ENCODE peak calls at places on chromosomes 3 and 15, in nine cellular contexts. V is HepG2, R is A549, U is K562, K is GM23338, S is HCT116, Y is SK-N-SH, T is HL-60, I is GM12878. H is an unnamed sample.

GRCh38 chr3:160006282-160007163 is 17.9 kb downstream of the IL12A start:
- DNase-seq in V (peak), R (peak), U (peak), K (peak), S (peak), Y (peak), T (peak), I (no peak), H (peak)

GRCh38 chr3:65912647-65913046 is 126.1 kb downstream of the MAGI1 start:
- DNase-seq in V (no peak), R (no peak), U (no peak), K (no peak), S (no peak), Y (no peak), T (no peak), I (no peak), H (no peak)

GRCh38 chr3:135081451-135082434 is 286.7 kb downstream of the EPHB1 start:
- DNase-seq in V (no peak), R (no peak), U (no peak), K (no peak), S (no peak), Y (no peak), T (no peak), I (no peak), H (no peak)

GRCh38 chr15:41259546-41260189 is 28.6 kb downstream of the CHP1 start:
- DNase-seq in V (peak), R (peak), U (no peak), K (no peak), S (no peak), Y (no peak), T (no peak), I (no peak), H (no peak)

GRCh38 chr3:195154111-195154791 is 116.7 kb downstream of the XXYLT1 start:
- DNase-seq in V (no peak), R (no peak), U (no peak), K (no peak), S (no peak), Y (no peak), T (no peak), I (no peak), H (no peak)

GRCh38 chr15:37824717-37825382 is 109.6 kb upstream of the TMCO5A start:
- DNase-seq in V (peak), R (peak), U (peak), K (no peak), S (peak), Y (no peak), T (peak), I (no peak), H (peak)

GRCh38 chr3:164190566-164190965 is 887.7 kb downstream of the SI start:
- DNase-seq in V (no peak), R (no peak), U (no peak), K (no peak), S (no peak), Y (no peak), T (no peak), I (no peak), H (no peak)

GRCh38 chr3:49869525-49870126 is at the start of gene CAMKV:
- DNase-seq in V (no peak), R (no peak), U (peak), K (peak), S (no peak), Y (peak), T (no peak), I (no peak), H (no peak)

GRCh38 chr15:46714959-46715358 is 1002.3 kb upstream of the SEMA6D start:
- DNase-seq in V (no peak), R (no peak), U (no peak), K (no peak), S (no peak), Y (no peak), T (no peak), I (no peak), H (no peak)

GRCh38 chr15:80970018-80970657 is 19.5 kb downstream of the MESD start:
- DNase-seq in V (peak), R (peak), U (peak), K (peak), S (peak), Y (peak), T (peak), I (no peak), H (no peak)

GRCh38 chr3:131402391-131403039 is 20.9 kb downstream of the NUDT16 start:
- DNase-seq in V (no peak), R (no peak), U (no peak), K (no peak), S (no peak), Y (no peak), T (peak), I (no peak), H (no peak)

GRCh38 chr15:45118131-45118588 is 4.0 kb downstream of the DUOXA2 start:
- DNase-seq in V (peak), R (peak), U (peak), K (peak), S (peak), Y (peak), T (peak), I (peak), H (peak)

GRCh38 chr3:62046326-62046725 is 327.0 kb downstream of the FEZF2 start:
- DNase-seq in V (no peak), R (no peak), U (no peak), K (no peak), S (no peak), Y (no peak), T (no peak), I (no peak), H (no peak)

GRCh38 chr3:111252795-111253194 is 181.2 kb downstream of the NECTIN3 start:
- DNase-seq in V (no peak), R (peak), U (no peak), K (peak), S (no peak), Y (peak), T (no peak), I (no peak), H (no peak)

GRCh38 chr3:34957707-34958106 is 681.6 kb upstream of the ARPP21 start:
- DNase-seq in V (no peak), R (no peak), U (no peak), K (no peak), S (no peak), Y (no peak), T (peak), I (no peak), H (no peak)

GRCh38 chr15:99174567-99174966 is 69.7 kb downstream of the SYNM start:
- DNase-seq in V (no peak), R (no peak), U (no peak), K (no peak), S (no peak), Y (no peak), T (no peak), I (no peak), H (no peak)

GRCh38 chr15:67383903-67384302 is 129.3 kb downstream of the IQCH start:
- DNase-seq in V (no peak), R (peak), U (no peak), K (no peak), S (no peak), Y (no peak), T (no peak), I (no peak), H (no peak)

GRCh38 chr15:50128266-50128665 is 9.2 kb upstream of the ATP8B4 start:
- DNase-seq in V (no peak), R (peak), U (no peak), K (peak), S (no peak), Y (peak), T (peak), I (no peak), H (no peak)

GRCh38 chr3:83033123-83033522 is 1271.7 kb upstream of the GBE1 start:
- DNase-seq in V (no peak), R (no peak), U (no peak), K (no peak), S (no peak), Y (no peak), T (no peak), I (no peak), H (no peak)

GRCh38 chr3:104437131-104437750 is 929.5 kb upstream of the ALCAM start:
- DNase-seq in V (no peak), R (peak), U (no peak), K (peak), S (peak), Y (no peak), T (no peak), I (no peak), H (no peak)

GRCh38 chr3:170802164-170803151 is 67.5 kb downstream of the RPL22L1 start:
- DNase-seq in V (no peak), R (no peak), U (peak), K (no peak), S (no peak), Y (no peak), T (no peak), I (no peak), H (no peak)

GRCh38 chr3:48788544-48789162 is 59.0 kb downstream of the PRKAR2A start:
- DNase-seq in V (no peak), R (no peak), U (no peak), K (no peak), S (no peak), Y (no peak), T (no peak), I (no peak), H (no peak)

GRCh38 chr15:101063212-101063611 is 144.1 kb downstream of the LRRK1 start:
- DNase-seq in V (no peak), R (no peak), U (no peak), K (no peak), S (no peak), Y (no peak), T (no peak), I (no peak), H (no peak)

GRCh38 chr3:170360476-170360875 is 3.0 kb downstream of the SKIL start:
- DNase-seq in V (no peak), R (peak), U (no peak), K (no peak), S (no peak), Y (no peak), T (no peak), I (no peak), H (no peak)

GRCh38 chr15:56537881-56538280 is 72.9 kb upstream of the MNS1 start:
- DNase-seq in V (no peak), R (no peak), U (no peak), K (no peak), S (no peak), Y (no peak), T (peak), I (no peak), H (no peak)

GRCh38 chr3:10292505-10293419 is at the start of gene GHRL:
- DNase-seq in V (peak), R (no peak), U (peak), K (no peak), S (no peak), Y (no peak), T (peak), I (peak), H (no peak)

GRCh38 chr3:186976802-186977201 is 46.5 kb downstream of the ST6GAL1 start:
- DNase-seq in V (no peak), R (no peak), U (no peak), K (no peak), S (no peak), Y (no peak), T (no peak), I (no peak), H (no peak)

GRCh38 chr3:53846134-53846850 is at the start of the genes CHDH and IL17RB:
- DNase-seq in V (peak), R (peak), U (peak), K (peak), S (peak), Y (peak), T (no peak), I (no peak), H (no peak)

GRCh38 chr15:95486224-95486623 is 844.3 kb upstream of the NR2F2 start:
- DNase-seq in V (no peak), R (no peak), U (no peak), K (no peak), S (no peak), Y (no peak), T (no peak), I (no peak), H (no peak)

GRCh38 chr3:112357888-112358287 is 24.9 kb downstream of the CD200 start:
- DNase-seq in V (no peak), R (no peak), U (no peak), K (no peak), S (no peak), Y (no peak), T (no peak), I (no peak), H (no peak)

GRCh38 chr3:65830948-65831732 is 207.6 kb downstream of the MAGI1 start:
- DNase-seq in V (no peak), R (no peak), U (no peak), K (no peak), S (no peak), Y (no peak), T (no peak), I (no peak), H (no peak)

GRCh38 chr3:64344721-64345207 is 119.5 kb upstream of the PRICKLE2 start:
- DNase-seq in V (no peak), R (peak), U (no peak), K (peak), S (no peak), Y (no peak), T (no peak), I (no peak), H (no peak)

GRCh38 chr15:89628301-89628700 is 27.0 kb downstream of the KIF7 start:
- DNase-seq in V (no peak), R (no peak), U (no peak), K (no peak), S (no peak), Y (peak), T (no peak), I (no peak), H (no peak)

GRCh38 chr3:55128201-55128870 is 200.5 kb upstream of the LRTM1 start:
- DNase-seq in V (no peak), R (no peak), U (no peak), K (peak), S (no peak), Y (peak), T (no peak), I (no peak), H (no peak)

GRCh38 chr3:188279696-188280398 is 125.9 kb downstream of the LPP start:
- DNase-seq in V (no peak), R (no peak), U (no peak), K (no peak), S (no peak), Y (no peak), T (no peak), I (no peak), H (no peak)

GRCh38 chr3:160448845-160449659 is 534 bp downstream of the TRIM59 start:
- DNase-seq in V (no peak), R (peak), U (no peak), K (no peak), S (no peak), Y (peak), T (peak), I (no peak), H (peak)

GRCh38 chr15:91940466-91941381 is 87.2 kb downstream of the SLCO3A1 start:
- DNase-seq in V (no peak), R (no peak), U (no peak), K (peak), S (no peak), Y (peak), T (no peak), I (no peak), H (no peak)

GRCh38 chr3:136885357-136886213 is 23.6 kb downstream of the NCK1 start:
- DNase-seq in V (no peak), R (no peak), U (no peak), K (no peak), S (no peak), Y (no peak), T (no peak), I (no peak), H (no peak)
- H3K27ac ChIP-seq in V (no peak), R (no peak), U (no peak), K (no peak), S (no peak), Y (no peak), T (no peak), I (peak), H (no peak)

DNA sequence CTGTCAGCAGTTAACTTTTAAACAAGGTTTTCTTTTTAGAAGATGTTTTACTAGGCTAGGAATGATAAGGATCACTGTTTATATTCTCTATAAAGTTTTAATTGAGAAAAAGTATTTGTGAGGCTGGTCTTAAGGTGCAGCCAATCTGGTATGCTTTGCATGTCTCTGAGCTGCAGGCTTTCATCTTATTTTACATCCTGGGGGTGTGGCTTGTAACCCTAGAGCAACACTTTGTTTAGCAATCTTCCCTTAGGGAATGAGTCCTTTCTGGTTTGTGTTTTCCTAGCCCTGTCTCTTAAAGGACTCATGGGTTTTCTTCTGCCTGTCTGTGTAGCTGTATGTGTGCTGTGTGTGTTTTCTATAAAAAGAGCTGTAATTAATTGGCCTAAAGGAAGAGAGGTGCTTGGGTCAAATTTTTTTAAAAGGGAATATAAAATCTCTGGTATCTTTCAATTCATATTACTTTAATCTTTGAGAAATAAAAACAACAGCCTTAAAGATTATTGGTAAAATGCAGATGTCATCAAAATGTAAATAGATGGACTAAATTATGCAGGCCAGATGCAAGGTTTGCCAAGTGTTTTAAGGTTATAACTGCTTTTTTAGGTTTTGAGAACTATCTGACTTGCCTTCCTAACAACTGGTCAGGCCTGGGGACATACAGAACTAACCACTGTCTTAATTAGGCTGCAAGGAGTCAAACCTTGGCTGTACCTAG is 20.2 kb upstream of the OR5H1 start:
- DNase-seq in V (no peak), R (no peak), U (no peak), K (peak), S (no peak), Y (no peak), T (no peak), I (no peak), H (no peak)
- TF ChIP-seq REST in V (no peak), R (no peak), U (no peak), K (no peak), S (no peak), Y (no peak), T (no peak), I (no peak), H (no peak)

GRCh38 chr3:102510663-102511062 is 75.8 kb downstream of the ZPLD1 start:
- DNase-seq in V (no peak), R (no peak), U (no peak), K (no peak), S (no peak), Y (no peak), T (no peak), I (no peak), H (peak)

GRCh38 chr3:102514241-102514640 is 79.4 kb downstream of the ZPLD1 start:
- DNase-seq in V (no peak), R (no peak), U (no peak), K (no peak), S (no peak), Y (no peak), T (no peak), I (no peak), H (no peak)

GRCh38 chr3:102511168-102511567 is 76.4 kb downstream of the ZPLD1 start:
- DNase-seq in V (no peak), R (no peak), U (no peak), K (no peak), S (no peak), Y (no peak), T (no peak), I (no peak), H (no peak)

GRCh38 chr3:102512734-102513518 is 78.1 kb downstream of the ZPLD1 start:
- DNase-seq in V (no peak), R (no peak), U (no peak), K (no peak), S (no peak), Y (no peak), T (no peak), I (no peak), H (no peak)
- H3K27ac ChIP-seq in V (no peak), R (no peak), U (no peak), K (no peak), S (peak), Y (no peak), T (no peak), I (no peak), H (no peak)

GRCh38 chr15:77163806-77164384 is 93.0 kb upstream of the TSPAN3 start:
- DNase-seq in V (no peak), R (no peak), U (no peak), K (no peak), S (no peak), Y (no peak), T (no peak), I (no peak), H (no peak)

GRCh38 chr15:77162872-77163633 is 92.1 kb upstream of the TSPAN3 start:
- DNase-seq in V (no peak), R (no peak), U (no peak), K (no peak), S (no peak), Y (no peak), T (peak), I (no peak), H (no peak)

DNA sequence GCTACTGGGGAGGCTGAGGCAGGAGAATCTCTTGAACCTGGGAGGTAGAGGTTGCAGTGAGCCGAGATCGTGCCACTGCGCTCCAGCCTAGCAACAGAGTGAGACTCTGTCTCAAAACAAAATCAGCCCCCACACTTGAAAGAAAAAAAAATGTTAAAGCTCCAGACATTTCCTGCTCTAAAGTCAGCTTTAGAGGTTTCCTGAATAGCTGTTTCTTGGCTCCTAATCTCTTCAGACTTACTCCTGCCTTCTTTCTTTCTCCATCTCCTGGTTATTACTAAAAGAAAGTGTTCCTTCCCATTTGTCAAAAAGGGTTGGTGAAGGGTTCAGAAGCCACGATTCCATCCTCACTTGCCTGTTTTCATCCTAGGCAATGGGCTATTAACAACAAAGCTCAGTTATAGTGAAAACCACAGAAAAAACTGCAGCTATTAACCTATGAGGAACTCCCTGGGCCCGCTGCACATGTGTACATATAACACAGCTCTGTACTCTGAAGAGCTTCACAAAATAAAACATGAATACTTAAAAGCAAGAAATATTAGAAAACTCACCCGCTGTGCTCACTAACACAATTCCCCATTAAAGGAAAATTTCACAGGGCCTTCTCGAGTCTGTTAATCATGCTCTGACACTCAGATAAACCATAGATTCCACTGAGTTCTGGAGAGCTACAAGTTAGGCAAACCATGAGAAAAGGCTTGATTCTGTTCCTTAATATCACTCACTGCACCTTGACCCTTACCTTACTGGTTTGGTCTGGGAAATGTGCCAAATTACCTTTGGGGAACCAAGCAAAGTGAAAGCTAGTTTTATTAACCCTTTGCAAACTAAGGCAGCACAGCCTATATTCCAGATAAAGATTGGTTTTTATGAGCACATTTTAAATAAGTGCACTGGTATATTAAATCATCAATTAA is 89.9 kb upstream of the TSPAN3 start:
- DNase-seq in V (peak), R (no peak), U (no peak), K (peak), S (peak), Y (no peak), T (peak), I (no peak), H (no peak)
- TF ChIP-seq REST in V (no peak), R (no peak), U (no peak), K (no peak), S (no peak), Y (no peak), T (no peak), I (no peak), H (no peak)

DNA sequence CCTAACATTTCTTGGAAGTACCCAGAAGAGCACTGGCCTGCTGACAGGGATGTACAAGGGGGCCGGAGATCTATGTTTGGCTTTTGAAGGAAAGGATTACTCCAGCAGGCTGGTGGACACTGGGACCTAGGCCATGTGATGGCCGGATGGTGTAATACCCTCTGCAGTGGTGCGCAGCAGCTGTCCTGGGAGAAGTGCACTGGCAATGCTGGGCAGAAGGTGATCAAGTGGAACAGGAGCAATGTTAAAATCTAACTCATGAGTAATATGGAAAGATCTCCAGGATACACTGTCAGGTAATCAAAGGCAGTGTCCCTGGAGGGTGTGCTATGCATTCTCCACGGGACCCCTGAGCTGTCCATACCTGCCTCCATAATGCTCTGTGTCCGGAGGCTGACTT is 71.2 kb upstream of the POMGNT2 start:
- DNase-seq in V (no peak), R (no peak), U (no peak), K (no peak), S (no peak), Y (no peak), T (no peak), I (no peak), H (no peak)
- H3K27ac ChIP-seq in V (no peak), R (no peak), U (no peak), K (no peak), S (no peak), Y (no peak), T (no peak), I (no peak), H (no peak)

H was measured in Panc1.